ENCODE peak calls at places on chromosomes 3 and 15, in four cellular contexts. R is neural progenitor cell, X is heart right ventricle, Y is body of pancreas. G is an unnamed sample.

GRCh38 chr3:27943106-27943505 is 221.0 kb upstream of the EOMES start:
- DNase-seq in R (peak; percentile 59), Y (peak; percentile 35), X (no peak), G (peak; percentile 37)

GRCh38 chr3:125051715-125052581 is 3.8 kb downstream of the HEG1 start:
- DNase-seq in R (peak; percentile 66), Y (no peak), X (peak; percentile 77), G (peak; percentile 93)

GRCh38 chr3:44069276-44069675 is 172.4 kb upstream of the TOPAZ1 start:
- DNase-seq in R (no peak), Y (no peak), X (no peak), G (no peak)

GRCh38 chr3:146702237-146702636 is 97.1 kb upstream of the PLSCR5 start:
- DNase-seq in R (no peak), Y (no peak), X (no peak), G (no peak)

GRCh38 chr3:109478614-109479013 is 141.3 kb upstream of the DPPA4 start:
- DNase-seq in Y (no peak), R (peak; percentile 1), X (no peak), G (no peak)

GRCh38 chr15:83559310-83559966 is 94.5 kb upstream of the ADAMTSL3 start:
- DNase-seq in X (peak; percentile 41), Y (peak; percentile 70), R (peak; percentile 79), G (peak; percentile 78)

GRCh38 chr15:85749261-85750151 is 45.2 kb downstream of the KLHL25 start:
- DNase-seq in X (peak; percentile 65), Y (no peak), R (no peak), G (peak; percentile 52)

GRCh38 chr3:123083446-123084124 is 16.8 kb downstream of the PDIA5 start:
- DNase-seq in X (no peak), Y (no peak), R (peak; percentile 44), G (peak; percentile 87)

GRCh38 chr3:124995460-124995994 is 60.3 kb downstream of the HEG1 start:
- DNase-seq in X (peak; percentile 52), Y (peak; percentile 53), R (peak; percentile 84), G (peak; percentile 51)

GRCh38 chr3:40264437-40264836 is 45.1 kb upstream of the EIF1B start:
- DNase-seq in X (no peak), Y (no peak), R (no peak), G (no peak)

DNA sequence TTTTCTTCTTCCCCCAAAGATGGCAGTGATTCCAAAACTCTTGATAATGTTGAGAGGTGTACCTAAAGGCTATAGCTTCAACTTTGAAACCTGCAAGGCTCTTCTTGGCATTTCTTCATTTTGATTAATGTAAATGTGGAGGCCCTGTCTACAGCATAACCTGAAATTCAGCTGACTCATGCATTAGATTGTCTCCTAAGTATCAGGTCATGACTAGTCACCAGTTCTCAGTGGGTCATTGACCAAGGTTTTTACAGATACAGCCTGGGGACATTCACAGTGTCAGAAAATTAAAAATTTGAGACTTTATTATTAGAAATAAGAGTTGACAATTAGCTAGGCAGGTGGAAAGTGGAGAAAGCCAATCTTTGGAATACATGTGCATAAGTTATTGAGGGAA is 44.6 kb downstream of the COL6A5 start:
- DNase-seq in X (no peak), R (no peak), Y (no peak), G (no peak)
- TF ChIP-seq CTCF in X (no peak), R (no peak), Y (no peak), G (no peak)

DNA sequence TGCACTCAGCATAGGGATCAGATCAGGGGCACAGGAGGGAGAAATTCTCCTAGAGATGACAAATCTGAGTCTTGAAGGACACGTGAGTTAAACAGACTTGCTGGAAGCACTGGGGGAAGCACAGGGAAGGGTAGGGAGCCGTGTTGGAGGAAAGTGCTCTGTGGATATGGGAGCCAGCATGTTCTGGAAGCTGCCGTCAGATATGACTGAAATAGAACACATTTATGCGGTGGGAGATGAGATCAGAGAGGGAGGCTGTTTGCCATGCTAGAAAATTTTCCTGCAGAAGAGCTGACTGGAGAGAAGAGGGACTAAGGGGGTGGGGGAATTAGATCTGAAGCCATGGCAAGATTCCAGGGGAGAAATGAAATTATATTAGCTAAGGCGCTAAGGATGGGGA is 1.8 kb downstream of the TAMM41 start:
- DNase-seq in Y (no peak), X (no peak), R (no peak), G (no peak)
- H3K4me3 ChIP-seq in Y (no peak overlapping the region), X (no peak overlapping the region), R (no peak overlapping the region), G (peak overlapping the region; percentile 20)

GRCh38 chr3:194268659-194269487 is 82.3 kb downstream of the CPN2 start:
- DNase-seq in Y (no peak), R (no peak), X (peak; percentile 3), G (no peak)

GRCh38 chr3:194271459-194272035 is 79.6 kb downstream of the CPN2 start:
- DNase-seq in R (no peak), X (no peak), Y (no peak), G (no peak)

GRCh38 chr3:194270627-194271458 is 80.3 kb downstream of the CPN2 start:
- DNase-seq in R (peak; percentile 69), X (peak; percentile 91), Y (peak; percentile 94), G (no peak)

GRCh38 chr3:194267744-194268658 is 83.1 kb downstream of the CPN2 start:
- DNase-seq in X (peak; percentile 81), R (no peak), Y (peak; percentile 31), G (peak; percentile 57)

DNA sequence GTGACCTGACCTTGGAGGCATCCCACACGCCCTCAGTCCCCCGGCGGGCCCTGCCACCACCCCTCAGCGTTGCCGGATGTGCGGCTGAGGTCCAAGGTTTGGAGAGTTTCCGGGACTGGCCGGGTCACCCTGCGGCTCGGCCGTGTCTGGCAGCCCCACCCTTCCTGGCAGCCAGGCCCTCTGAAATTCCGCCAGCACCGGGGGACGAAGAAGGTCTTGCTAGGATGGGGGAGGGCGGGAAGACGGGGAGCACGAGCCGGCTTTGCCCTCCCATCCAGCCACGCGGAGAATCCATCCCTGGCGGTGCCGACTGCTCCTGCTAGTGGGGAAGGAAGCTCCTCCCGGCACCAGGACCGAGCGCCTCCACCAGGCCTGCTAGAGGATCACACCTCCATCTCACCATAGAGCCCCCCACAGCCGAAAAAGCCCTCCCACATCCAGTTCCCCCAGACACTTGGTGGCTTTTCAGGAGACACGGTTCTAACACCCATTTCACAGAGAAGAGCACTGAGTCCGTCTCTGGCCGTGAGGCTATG is 81.5 kb downstream of the CPN2 start:
- DNase-seq in X (peak; percentile 93), R (peak; percentile 66), Y (peak; percentile 56), G (peak; percentile 66)
- TF ChIP-seq CTCF in X (no peak), R (peak; percentile 45), Y (no peak), G (peak; percentile 55)

DNA sequence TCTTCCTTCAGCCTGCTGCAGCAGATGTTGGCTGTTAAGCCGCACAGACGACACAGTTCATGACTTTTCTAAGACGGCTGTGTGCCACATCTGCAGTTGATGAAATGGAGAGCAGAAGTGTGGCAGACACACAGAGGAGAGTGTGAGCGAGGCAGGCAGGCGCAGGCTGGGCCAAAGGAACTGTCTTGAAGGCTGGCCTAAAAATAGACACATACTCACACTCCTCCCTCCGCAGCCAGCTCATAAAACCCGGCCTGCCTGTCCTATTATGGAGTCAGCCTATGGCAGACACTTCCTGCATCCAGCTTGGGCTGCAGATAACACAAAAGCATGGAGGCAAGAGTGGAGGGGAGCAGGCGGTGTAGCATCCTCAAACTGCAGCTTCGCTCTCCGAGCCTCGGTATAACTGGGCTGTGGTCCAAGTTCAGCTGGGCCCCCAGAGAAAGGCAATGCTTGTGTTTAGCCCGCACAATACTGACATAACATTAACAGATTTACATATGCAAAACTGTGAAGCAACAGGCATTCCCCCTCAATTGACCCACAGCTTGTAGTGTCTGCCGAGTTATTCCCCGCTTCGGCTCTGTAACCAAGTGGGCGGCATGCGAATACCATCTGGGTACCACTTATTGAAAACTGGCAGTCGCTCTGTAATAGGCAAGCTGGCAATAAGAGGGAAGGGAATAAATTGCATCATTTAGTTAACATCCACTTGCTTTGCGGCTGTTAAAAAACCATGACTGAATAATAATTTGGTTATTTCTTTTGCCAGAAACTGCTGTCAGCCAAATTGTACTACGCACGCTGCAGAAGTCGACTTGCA is 40.8 kb downstream of the FOXP1 start:
- DNase-seq in Y (peak; percentile 30), R (no peak), X (peak; percentile 83), G (peak; percentile 96)
- H3K4me3 ChIP-seq in Y (no peak overlapping the region), R (no peak overlapping the region), X (no peak overlapping the region), G (peak overlapping the region; percentile 45)

DNA sequence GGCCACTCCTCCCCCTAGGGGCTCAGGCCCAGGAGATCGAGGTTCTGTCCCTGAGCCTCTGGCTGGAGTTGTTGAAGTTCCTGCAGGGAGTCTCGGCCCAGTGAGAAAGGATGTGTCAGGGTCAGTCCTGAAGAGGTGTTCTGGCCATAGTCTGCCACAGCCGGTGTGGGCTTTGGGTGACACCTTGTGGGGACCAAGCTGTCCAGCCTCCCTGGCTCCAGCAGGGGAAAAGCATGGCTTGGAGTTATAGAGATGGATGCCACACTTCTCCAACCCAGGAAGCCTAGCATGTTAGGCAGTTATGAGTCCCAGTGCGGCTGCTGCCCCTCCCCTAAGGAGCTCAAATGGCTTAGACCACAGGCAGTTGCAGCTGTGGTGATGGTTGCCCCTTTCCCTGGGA is 945.6 kb upstream of the GBE1 start:
- DNase-seq in X (no peak), Y (peak; percentile 49), R (peak; percentile 15), G (no peak)
- TF ChIP-seq CTCF in X (no peak), Y (no peak), R (peak; percentile 26), G (no peak)

GRCh38 chr15:95718441-95718840 is 612.1 kb upstream of the NR2F2 start:
- DNase-seq in X (peak; percentile 51), R (no peak), Y (no peak), G (peak; percentile 84)
- H3K4me3 ChIP-seq in X (no peak overlapping the region), R (no peak overlapping the region), Y (no peak overlapping the region), G (no peak overlapping the region)